ENCODE peak calls at places on chromosomes 12 and 14, in eight cellular contexts. H is mucosa of gallbladder; Y is GM12892; U is kidney glomerular epithelial cell; D is NCI-H1436; M is activated CD4-positive, CD25-positive, alpha-beta regulatory T cell; S is stimulated activated CD4-positive, alpha-beta T cell treated with anti-CD3 and anti-CD28 coated beads, Interleukin-15, amount 100 ng/mL, for 1 hour; V is endothelial cell. W is an unnamed sample.

GRCh38 chr12:117907108-117907689 is 61.6 kb downstream of the KSR2 start:
- DNase-seq in V (no peak), M (no peak), S (no peak), H (no peak), U (no peak), D (no peak), Y (no peak), W (no peak)

GRCh38 chr12:48285751-48286650 is 64.7 kb downstream of the ZNF641 start:
- DNase-seq in M (no peak), D (no peak), H (no peak), Y (no peak), S (no peak), U (no peak), V (no peak), W (no peak)

GRCh38 chr14:21070610-21071224 is 613 bp downstream of the ARHGEF40 start:
- DNase-seq in D (no peak), S (no peak), H (no peak), M (no peak), Y (no peak), V (peak), U (peak), W (no peak)

GRCh38 chr12:104529130-104529874 is 72.6 kb downstream of the CHST11 start:
- DNase-seq in V (no peak), U (no peak), M (no peak), D (no peak), H (no peak), S (no peak), Y (no peak), W (no peak)

GRCh38 chr12:88944403-88944802 is 364.1 kb upstream of the KITLG start:
- DNase-seq in U (no peak), H (no peak), S (no peak), Y (no peak), V (no peak), M (no peak), D (no peak), W (no peak)

GRCh38 chr12:104480826-104481457 is 24.2 kb downstream of the CHST11 start:
- DNase-seq in U (no peak), D (no peak), M (no peak), S (no peak), V (no peak), H (no peak), Y (no peak), W (no peak)

GRCh38 chr12:67747869-67748760 is 99.6 kb downstream of the DYRK2 start:
- DNase-seq in D (no peak), U (peak), H (peak), Y (no peak), M (no peak), V (no peak), S (no peak), W (no peak)

GRCh38 chr12:52867636-52868035 is 18.8 kb upstream of the KRT78 start:
- DNase-seq in U (no peak), V (no peak), S (no peak), D (no peak), Y (no peak), H (peak), M (no peak), W (no peak)

GRCh38 chr12:3698218-3698974 is 54.5 kb downstream of the CRACR2A start:
- DNase-seq in U (peak), M (no peak), S (no peak), V (no peak), Y (no peak), D (peak), H (no peak), W (no peak)

GRCh38 chr14:64763801-64764511 is 59.7 kb downstream of the PLEKHG3 start:
- DNase-seq in D (peak), U (no peak), H (no peak), V (no peak), M (no peak), S (no peak), Y (no peak), W (no peak)

GRCh38 chr12:68364893-68365725 is 32.9 kb upstream of the MDM1 start:
- DNase-seq in D (no peak), H (peak), S (peak), Y (peak), M (peak), U (peak), V (peak), W (no peak)

GRCh38 chr14:55019968-55020554 is 6.8 kb downstream of the WDHD1 start:
- DNase-seq in S (no peak), M (no peak), D (no peak), U (no peak), V (no peak), Y (no peak), H (no peak), W (no peak)

GRCh38 chr12:96247567-96247962 is 53.4 kb downstream of the ELK3 start:
- DNase-seq in U (no peak), H (no peak), M (no peak), S (no peak), Y (no peak), D (no peak), V (no peak), W (no peak)

GRCh38 chr12:113683566-113683965 is 211.9 kb upstream of the LHX5 start:
- DNase-seq in H (no peak), V (no peak), S (no peak), D (peak), Y (no peak), U (no peak), M (no peak), W (no peak)

GRCh38 chr12:80632835-80633234 is 74.6 kb upstream of the MYF6 start:
- DNase-seq in V (peak), M (no peak), U (no peak), H (no peak), S (no peak), D (no peak), Y (no peak), W (no peak)

GRCh38 chr12:48235796-48236333 is 32.8 kb upstream of the OR10AD1 start:
- DNase-seq in Y (no peak), U (no peak), D (no peak), H (no peak), S (no peak), V (no peak), M (no peak), W (no peak)

GRCh38 chr14:59069455-59069854 is 119.0 kb upstream of the DAAM1 start:
- DNase-seq in Y (no peak), H (no peak), D (no peak), M (no peak), U (no peak), S (no peak), V (no peak), W (no peak)

GRCh38 chr12:127282786-127283565 is 984.0 kb upstream of the TMEM132C start:
- DNase-seq in U (no peak), Y (no peak), S (no peak), D (no peak), M (no peak), H (no peak), V (no peak), W (no peak)

GRCh38 chr12:100995201-100995600 is 200.6 kb downstream of the ANO4 start:
- DNase-seq in V (no peak), Y (no peak), H (no peak), M (no peak), S (no peak), D (no peak), U (peak), W (no peak)